ENCODE peak calls at places on chromosomes 11 and 22, in four cellular contexts. J, X, Z and W are unnamed samples.

GRCh38 chr22:25779890-25780289 is 37.9 kb downstream of the MYO18B start:
- DNase-seq in Z (no peak), J (no peak), X (no peak), W (no peak)

GRCh38 chr11:85589373-85589772 is 37.8 kb downstream of the DLG2 start:
- DNase-seq in Z (no peak), J (no peak), X (no peak), W (no peak)

GRCh38 chr11:88535916-88536547 is 198.5 kb upstream of the CTSC start:
- DNase-seq in Z (no peak), J (no peak), X (no peak), W (no peak)

GRCh38 chr11:10604340-10604748 is 35.9 kb upstream of the LYVE1 start:
- DNase-seq in X (peak), J (no peak), Z (no peak), W (no peak)

GRCh38 chr11:101584651-101585050 is 844 bp upstream of the TRPC6 start:
- DNase-seq in X (no peak), Z (no peak), J (no peak), W (no peak)

GRCh38 chr11:64859542-64860414 is 15.3 kb upstream of the CDC42BPG start:
- DNase-seq in Z (no peak), X (peak), J (no peak), W (no peak)

GRCh38 chr11:47847892-47848635 is at the start of gene NUP160:
- DNase-seq in J (peak), X (peak), Z (peak), W (peak)

GRCh38 chr11:101880208-101880607 is 34.6 kb upstream of the CEP126 start:
- DNase-seq in Z (no peak), J (no peak), X (no peak), W (no peak)

GRCh38 chr11:58494096-58494495 is 13.8 kb downstream of the OR5B21 start:
- DNase-seq in J (no peak), Z (no peak), X (no peak), W (no peak)

GRCh38 chr22:42887523-42888507 is 30.7 kb upstream of the ARFGAP3 start:
- DNase-seq in J (no peak), X (no peak), Z (no peak), W (no peak)

GRCh38 chr11:60946601-60947265 is 5.2 kb downstream of the SLC15A3 start:
- DNase-seq in X (no peak), J (no peak), Z (no peak), W (no peak)

GRCh38 chr11:130499828-130500227 is 51.4 kb downstream of the ADAMTS15 start:
- DNase-seq in Z (no peak), X (no peak), J (no peak), W (no peak)

GRCh38 chr11:129853508-129854228 is 38.0 kb downstream of the TMEM45B start:
- DNase-seq in Z (no peak), X (peak), J (no peak), W (no peak)

GRCh38 chr11:2211113-2211971 is 39.7 kb upstream of the TH start:
- DNase-seq in X (peak), J (no peak), Z (no peak), W (no peak)

GRCh38 chr11:19597876-19598275 is 114.8 kb upstream of the NAV2 start:
- DNase-seq in X (no peak), J (no peak), Z (no peak), W (no peak)

GRCh38 chr11:74384641-74385040 is 13.6 kb downstream of the PGM2L1 start:
- DNase-seq in X (no peak), Z (no peak), J (no peak), W (no peak)

GRCh38 chr11:74377689-74378088 is 20.5 kb downstream of the PGM2L1 start:
- DNase-seq in J (no peak), Z (no peak), X (no peak), W (no peak)

GRCh38 chr11:74380746-74381439 is 17.3 kb downstream of the PGM2L1 start:
- DNase-seq in J (no peak), X (no peak), Z (no peak), W (no peak)
- TF ChIP-seq CTCF in J (no peak), X (no peak), Z (no peak), W (no peak)

GRCh38 chr11:93775289-93775688 is 8.8 kb upstream of the MED17 start:
- DNase-seq in J (peak), X (no peak), Z (peak), W (no peak)
- TF ChIP-seq CTCF in J (peak), X (no peak), Z (peak), W (peak)

DNA sequence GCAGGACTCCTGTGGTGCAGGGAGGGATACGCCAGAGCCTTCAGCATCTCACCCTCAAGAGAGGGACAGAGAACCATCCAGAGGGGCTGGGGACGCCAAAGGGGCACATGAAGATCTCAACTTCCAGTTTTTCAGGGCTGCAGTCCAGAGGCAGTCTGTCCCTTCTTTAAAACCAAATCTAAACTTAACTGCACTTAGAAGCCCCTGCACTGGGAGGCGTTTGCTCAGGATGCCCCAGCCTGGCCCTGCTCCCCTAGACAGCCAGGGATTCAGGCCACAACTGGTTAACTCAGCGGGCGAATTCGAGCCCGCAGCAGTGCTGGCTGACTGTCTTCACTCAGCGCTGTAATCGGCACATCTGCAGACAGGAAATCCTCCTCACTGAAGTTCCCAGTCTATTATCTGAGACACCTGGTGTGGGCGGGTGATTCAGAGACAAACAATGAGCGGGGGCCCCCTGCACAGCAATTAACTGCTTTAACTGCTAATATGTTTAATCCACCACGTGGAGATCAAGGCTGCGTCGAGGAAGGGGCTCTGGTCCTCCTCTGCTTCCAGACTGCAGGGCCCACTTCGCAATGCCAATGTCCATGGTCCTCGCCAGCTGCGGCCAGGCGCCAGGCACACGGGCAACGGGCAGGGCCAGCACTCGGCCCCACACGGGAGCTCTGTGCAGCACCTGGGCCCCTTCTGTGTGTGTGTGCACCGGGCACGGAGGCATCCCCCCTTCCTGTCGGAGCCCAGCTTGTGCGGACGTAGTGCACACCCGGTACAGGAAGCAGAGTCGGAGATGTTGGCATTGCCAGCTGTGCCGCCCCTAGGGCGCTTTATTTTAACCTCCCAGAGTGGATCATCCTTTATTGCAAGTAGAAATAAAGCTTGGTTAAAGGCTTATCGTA is 36.9 kb upstream of the GNB1L start:
- DNase-seq in X (peak), Z (peak), J (peak), W (no peak)
- TF ChIP-seq CTCF in X (no peak), Z (no peak), J (no peak), W (no peak)

GRCh38 chr22:27485842-27486241 is 315.7 kb downstream of the MN1 start:
- DNase-seq in X (no peak), J (no peak), Z (no peak), W (no peak)

GRCh38 chr22:27490080-27490479 is 311.5 kb downstream of the MN1 start:
- DNase-seq in Z (no peak), J (no peak), X (no peak), W (no peak)

GRCh38 chr22:27489265-27489675 is 312.3 kb downstream of the MN1 start:
- DNase-seq in X (no peak), Z (no peak), J (no peak), W (no peak)

GRCh38 chr22:27487600-27488450 is 313.7 kb downstream of the MN1 start:
- DNase-seq in J (no peak), X (no peak), Z (no peak), W (no peak)

DNA sequence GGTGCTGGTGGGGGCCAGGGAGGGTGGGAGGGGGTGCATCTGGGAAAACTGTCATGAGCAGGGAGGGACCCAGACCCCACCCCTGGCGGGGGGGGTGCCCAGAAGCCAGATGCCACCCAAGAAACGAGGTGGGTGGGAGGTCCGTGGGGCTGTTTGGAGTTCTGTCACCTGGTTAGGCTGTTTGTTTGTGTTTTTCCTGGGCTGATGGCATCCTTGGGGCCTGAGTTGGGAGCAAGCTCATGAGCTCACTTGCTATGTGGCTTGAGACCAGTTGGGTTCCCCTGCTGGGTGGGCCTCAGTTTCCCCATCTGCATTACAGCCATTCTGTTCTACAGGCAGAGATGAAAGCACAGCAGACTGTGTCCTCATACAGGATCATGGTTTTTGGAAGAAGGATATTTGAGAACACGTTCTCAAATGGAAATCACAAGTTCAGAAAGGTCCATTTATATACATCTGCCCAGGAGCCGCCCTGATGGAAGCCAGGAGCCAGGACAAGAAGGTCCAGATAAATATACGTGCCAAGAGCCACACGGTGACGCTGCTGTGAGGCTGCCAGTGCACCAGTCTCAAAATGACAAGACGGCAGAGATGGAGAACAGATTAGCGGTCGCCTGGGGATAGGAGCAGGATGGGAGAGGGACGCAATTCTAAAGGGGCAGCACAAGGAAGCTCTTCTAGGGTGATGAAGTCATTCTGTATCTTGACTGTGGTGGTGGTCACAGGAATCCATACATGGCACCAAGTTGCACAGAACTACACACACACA is 312.9 kb downstream of the MN1 start:
- DNase-seq in Z (no peak), X (no peak), J (no peak), W (no peak)
- TF ChIP-seq CTCF in Z (no peak), X (no peak), J (no peak), W (no peak)